ENCODE peak calls at places on chromosomes 13 and 19, in nine cellular contexts. One of them, this sample, is unnamed.

GRCh38 chr19:46678110-46678732 is 17.2 kb upstream of the DACT3 start:
- DNase-seq in activated CD8-positive, alpha-beta memory T cell treated with anti-CD3 and anti-CD28 coated beads, Interleukin-2, amount 50 U/mL, for 48 hours: peak
- DNase-seq in GM12864: peak
- DNase-seq in stimulated activated CD4-positive, alpha-beta T cell treated with anti-CD3 and anti-CD28 coated beads, Interleukin-2, amount 100 ng/mL, for 24 hours: peak
- DNase-seq in naive thymus-derived CD8-positive, alpha-beta T cell: peak
- DNase-seq in HCT116: peak
- DNase-seq in activated naive CD4-positive, alpha-beta T cell treated with anti-CD3 and anti-CD28 coated beads for 36 hours: peak
- DNase-seq in HT1080: no peak
- DNase-seq in right atrium auricular region: no peak
- DNase-seq in this sample: peak

GRCh38 chr19:48568345-48568886 is 16.4 kb downstream of the SULT2B1 start:
- DNase-seq in activated naive CD4-positive, alpha-beta T cell treated with anti-CD3 and anti-CD28 coated beads for 36 hours: no peak
- DNase-seq in GM12864: no peak
- DNase-seq in HT1080: peak
- DNase-seq in right atrium auricular region: peak
- DNase-seq in stimulated activated CD4-positive, alpha-beta T cell treated with anti-CD3 and anti-CD28 coated beads, Interleukin-2, amount 100 ng/mL, for 24 hours: no peak
- DNase-seq in HCT116: peak
- DNase-seq in naive thymus-derived CD8-positive, alpha-beta T cell: no peak
- DNase-seq in activated CD8-positive, alpha-beta memory T cell treated with anti-CD3 and anti-CD28 coated beads, Interleukin-2, amount 50 U/mL, for 48 hours: no peak
- DNase-seq in this sample: no peak

GRCh38 chr13:31556376-31556775 is 182.9 kb upstream of the RXFP2 start:
- DNase-seq in GM12864: no peak
- DNase-seq in stimulated activated CD4-positive, alpha-beta T cell treated with anti-CD3 and anti-CD28 coated beads, Interleukin-2, amount 100 ng/mL, for 24 hours: no peak
- DNase-seq in activated naive CD4-positive, alpha-beta T cell treated with anti-CD3 and anti-CD28 coated beads for 36 hours: no peak
- DNase-seq in HT1080: peak
- DNase-seq in right atrium auricular region: no peak
- DNase-seq in activated CD8-positive, alpha-beta memory T cell treated with anti-CD3 and anti-CD28 coated beads, Interleukin-2, amount 50 U/mL, for 48 hours: no peak
- DNase-seq in naive thymus-derived CD8-positive, alpha-beta T cell: no peak
- DNase-seq in HCT116: no peak
- DNase-seq in this sample: no peak

GRCh38 chr19:10979950-10980349 is 19.1 kb downstream of the SMARCA4 start:
- DNase-seq in right atrium auricular region: no peak
- DNase-seq in activated CD8-positive, alpha-beta memory T cell treated with anti-CD3 and anti-CD28 coated beads, Interleukin-2, amount 50 U/mL, for 48 hours: no peak
- DNase-seq in GM12864: no peak
- DNase-seq in naive thymus-derived CD8-positive, alpha-beta T cell: peak
- DNase-seq in HCT116: no peak
- DNase-seq in HT1080: no peak
- DNase-seq in activated naive CD4-positive, alpha-beta T cell treated with anti-CD3 and anti-CD28 coated beads for 36 hours: peak
- DNase-seq in stimulated activated CD4-positive, alpha-beta T cell treated with anti-CD3 and anti-CD28 coated beads, Interleukin-2, amount 100 ng/mL, for 24 hours: no peak
- DNase-seq in this sample: no peak

GRCh38 chr13:101728615-101729014 is 276.1 kb downstream of the ITGBL1 start:
- DNase-seq in GM12864: no peak
- DNase-seq in activated CD8-positive, alpha-beta memory T cell treated with anti-CD3 and anti-CD28 coated beads, Interleukin-2, amount 50 U/mL, for 48 hours: no peak
- DNase-seq in activated naive CD4-positive, alpha-beta T cell treated with anti-CD3 and anti-CD28 coated beads for 36 hours: no peak
- DNase-seq in HCT116: no peak
- DNase-seq in naive thymus-derived CD8-positive, alpha-beta T cell: no peak
- DNase-seq in right atrium auricular region: no peak
- DNase-seq in stimulated activated CD4-positive, alpha-beta T cell treated with anti-CD3 and anti-CD28 coated beads, Interleukin-2, amount 100 ng/mL, for 24 hours: no peak
- DNase-seq in HT1080: no peak
- DNase-seq in this sample: no peak

GRCh38 chr13:90680826-90681225 is 666.7 kb upstream of the MIR17HG start:
- DNase-seq in right atrium auricular region: no peak
- DNase-seq in stimulated activated CD4-positive, alpha-beta T cell treated with anti-CD3 and anti-CD28 coated beads, Interleukin-2, amount 100 ng/mL, for 24 hours: no peak
- DNase-seq in activated naive CD4-positive, alpha-beta T cell treated with anti-CD3 and anti-CD28 coated beads for 36 hours: no peak
- DNase-seq in HCT116: no peak
- DNase-seq in naive thymus-derived CD8-positive, alpha-beta T cell: no peak
- DNase-seq in activated CD8-positive, alpha-beta memory T cell treated with anti-CD3 and anti-CD28 coated beads, Interleukin-2, amount 50 U/mL, for 48 hours: no peak
- DNase-seq in GM12864: no peak
- DNase-seq in HT1080: no peak
- DNase-seq in this sample: no peak

GRCh38 chr13:32309812-32310706 is 5.1 kb downstream of the ZAR1L start:
- DNase-seq in right atrium auricular region: no peak
- DNase-seq in HCT116: peak
- DNase-seq in HT1080: peak
- DNase-seq in naive thymus-derived CD8-positive, alpha-beta T cell: peak
- DNase-seq in activated CD8-positive, alpha-beta memory T cell treated with anti-CD3 and anti-CD28 coated beads, Interleukin-2, amount 50 U/mL, for 48 hours: no peak
- DNase-seq in activated naive CD4-positive, alpha-beta T cell treated with anti-CD3 and anti-CD28 coated beads for 36 hours: peak
- DNase-seq in stimulated activated CD4-positive, alpha-beta T cell treated with anti-CD3 and anti-CD28 coated beads, Interleukin-2, amount 100 ng/mL, for 24 hours: peak
- DNase-seq in GM12864: peak
- DNase-seq in this sample: no peak

GRCh38 chr13:75666646-75667351 is 30.7 kb downstream of the LMO7 start:
- DNase-seq in HCT116: no peak
- DNase-seq in activated naive CD4-positive, alpha-beta T cell treated with anti-CD3 and anti-CD28 coated beads for 36 hours: no peak
- DNase-seq in stimulated activated CD4-positive, alpha-beta T cell treated with anti-CD3 and anti-CD28 coated beads, Interleukin-2, amount 100 ng/mL, for 24 hours: no peak
- DNase-seq in right atrium auricular region: no peak
- DNase-seq in GM12864: no peak
- DNase-seq in HT1080: no peak
- DNase-seq in naive thymus-derived CD8-positive, alpha-beta T cell: no peak
- DNase-seq in activated CD8-positive, alpha-beta memory T cell treated with anti-CD3 and anti-CD28 coated beads, Interleukin-2, amount 50 U/mL, for 48 hours: no peak
- DNase-seq in this sample: no peak

GRCh38 chr13:102962430-102962829 is 103.8 kb downstream of the SLC10A2 start:
- DNase-seq in naive thymus-derived CD8-positive, alpha-beta T cell: no peak
- DNase-seq in stimulated activated CD4-positive, alpha-beta T cell treated with anti-CD3 and anti-CD28 coated beads, Interleukin-2, amount 100 ng/mL, for 24 hours: no peak
- DNase-seq in GM12864: no peak
- DNase-seq in HT1080: no peak
- DNase-seq in activated naive CD4-positive, alpha-beta T cell treated with anti-CD3 and anti-CD28 coated beads for 36 hours: no peak
- DNase-seq in right atrium auricular region: no peak
- DNase-seq in activated CD8-positive, alpha-beta memory T cell treated with anti-CD3 and anti-CD28 coated beads, Interleukin-2, amount 50 U/mL, for 48 hours: no peak
- DNase-seq in HCT116: no peak
- DNase-seq in this sample: no peak

GRCh38 chr13:31968473-31968872 is 63.1 kb upstream of the FRY start:
- DNase-seq in stimulated activated CD4-positive, alpha-beta T cell treated with anti-CD3 and anti-CD28 coated beads, Interleukin-2, amount 100 ng/mL, for 24 hours: no peak
- DNase-seq in activated naive CD4-positive, alpha-beta T cell treated with anti-CD3 and anti-CD28 coated beads for 36 hours: no peak
- DNase-seq in naive thymus-derived CD8-positive, alpha-beta T cell: no peak
- DNase-seq in activated CD8-positive, alpha-beta memory T cell treated with anti-CD3 and anti-CD28 coated beads, Interleukin-2, amount 50 U/mL, for 48 hours: no peak
- DNase-seq in right atrium auricular region: no peak
- DNase-seq in HCT116: no peak
- DNase-seq in GM12864: no peak
- DNase-seq in HT1080: peak
- DNase-seq in this sample: no peak

GRCh38 chr19:14817052-14817451 is 17.9 kb downstream of the OR7A5 start:
- DNase-seq in naive thymus-derived CD8-positive, alpha-beta T cell: no peak
- DNase-seq in GM12864: no peak
- DNase-seq in HCT116: no peak
- DNase-seq in stimulated activated CD4-positive, alpha-beta T cell treated with anti-CD3 and anti-CD28 coated beads, Interleukin-2, amount 100 ng/mL, for 24 hours: no peak
- DNase-seq in HT1080: no peak
- DNase-seq in activated CD8-positive, alpha-beta memory T cell treated with anti-CD3 and anti-CD28 coated beads, Interleukin-2, amount 50 U/mL, for 48 hours: no peak
- DNase-seq in right atrium auricular region: no peak
- DNase-seq in activated naive CD4-positive, alpha-beta T cell treated with anti-CD3 and anti-CD28 coated beads for 36 hours: no peak
- DNase-seq in this sample: no peak

GRCh38 chr19:7746903-7747884 is at the start of gene CD209:
- DNase-seq in HCT116: no peak
- DNase-seq in stimulated activated CD4-positive, alpha-beta T cell treated with anti-CD3 and anti-CD28 coated beads, Interleukin-2, amount 100 ng/mL, for 24 hours: no peak
- DNase-seq in naive thymus-derived CD8-positive, alpha-beta T cell: no peak
- DNase-seq in right atrium auricular region: no peak
- DNase-seq in activated naive CD4-positive, alpha-beta T cell treated with anti-CD3 and anti-CD28 coated beads for 36 hours: no peak
- DNase-seq in GM12864: no peak
- DNase-seq in HT1080: no peak
- DNase-seq in activated CD8-positive, alpha-beta memory T cell treated with anti-CD3 and anti-CD28 coated beads, Interleukin-2, amount 50 U/mL, for 48 hours: no peak
- DNase-seq in this sample: no peak

GRCh38 chr13:39144941-39145533 is 106.8 kb downstream of the NHLRC3 start:
- DNase-seq in HCT116: peak
- DNase-seq in HT1080: peak
- DNase-seq in activated naive CD4-positive, alpha-beta T cell treated with anti-CD3 and anti-CD28 coated beads for 36 hours: peak
- DNase-seq in activated CD8-positive, alpha-beta memory T cell treated with anti-CD3 and anti-CD28 coated beads, Interleukin-2, amount 50 U/mL, for 48 hours: no peak
- DNase-seq in right atrium auricular region: peak
- DNase-seq in stimulated activated CD4-positive, alpha-beta T cell treated with anti-CD3 and anti-CD28 coated beads, Interleukin-2, amount 100 ng/mL, for 24 hours: peak
- DNase-seq in naive thymus-derived CD8-positive, alpha-beta T cell: no peak
- DNase-seq in GM12864: peak
- DNase-seq in this sample: no peak

GRCh38 chr19:4391701-4392543 is 8.4 kb downstream of the SH3GL1 start:
- DNase-seq in right atrium auricular region: no peak
- DNase-seq in HT1080: no peak
- DNase-seq in naive thymus-derived CD8-positive, alpha-beta T cell: no peak
- DNase-seq in HCT116: no peak
- DNase-seq in GM12864: no peak
- DNase-seq in activated naive CD4-positive, alpha-beta T cell treated with anti-CD3 and anti-CD28 coated beads for 36 hours: no peak
- DNase-seq in activated CD8-positive, alpha-beta memory T cell treated with anti-CD3 and anti-CD28 coated beads, Interleukin-2, amount 50 U/mL, for 48 hours: no peak
- DNase-seq in stimulated activated CD4-positive, alpha-beta T cell treated with anti-CD3 and anti-CD28 coated beads, Interleukin-2, amount 100 ng/mL, for 24 hours: no peak
- DNase-seq in this sample: no peak